ENCODE peak calls at places on chromosomes 4 and X, in ten cellular contexts. C, D, X, P, Q, K, N, W, V and S are unnamed samples.

GRCh38 chr4:145130788-145131398 is 32.8 kb downstream of the ABCE1 start:
- DNase-seq in V (no peak), W (no peak), C (no peak), Q (peak), N (peak), P (no peak), X (no peak), K (peak), D (no peak), S (no peak)

GRCh38 chrX:45515262-45516215 is 314.9 kb upstream of the DIPK2B start:
- DNase-seq in N (peak), Q (peak), K (peak), W (peak), V (no peak), D (no peak), X (peak), C (no peak), P (peak), S (no peak)

GRCh38 chr4:47718691-47719090 is 119.2 kb downstream of the CORIN start:
- DNase-seq in P (no peak), N (no peak), Q (no peak), K (no peak), V (no peak), W (no peak), X (no peak), D (no peak), C (no peak), S (no peak)

GRCh38 chr4:158006973-158007372 is 165.9 kb downstream of the GASK1B start:
- DNase-seq in X (no peak), N (no peak), V (no peak), C (no peak), Q (no peak), P (no peak), K (no peak), D (no peak), W (no peak), S (no peak)

GRCh38 chr4:15488658-15489470 is 19.2 kb downstream of the CC2D2A start:
- DNase-seq in V (no peak), C (no peak), N (peak), W (no peak), D (no peak), P (no peak), Q (peak), K (peak), X (no peak), S (no peak)

GRCh38 chr4:126762651-126763247 is 870.0 kb upstream of the INTU start:
- DNase-seq in W (no peak), N (no peak), Q (no peak), P (no peak), V (no peak), X (no peak), C (no peak), K (no peak), D (no peak), S (no peak)

GRCh38 chr4:5378002-5378401 is 326.7 kb downstream of the STK32B start:
- DNase-seq in Q (no peak), D (no peak), P (no peak), X (no peak), N (no peak), W (no peak), V (no peak), K (no peak), C (no peak), S (no peak)

GRCh38 chrX:15471016-15471415 is 22.1 kb downstream of the PIR start:
- DNase-seq in X (peak), K (peak), V (no peak), P (peak), C (peak), W (peak), D (peak), Q (no peak), N (peak), S (peak)

GRCh38 chr4:15182600-15183222 is 180.4 kb downstream of the CPEB2 start:
- DNase-seq in K (peak), P (no peak), D (no peak), V (no peak), N (no peak), Q (no peak), W (no peak), X (no peak), C (no peak), S (no peak)

GRCh38 chrX:151970661-151971060 is 3.8 kb downstream of the GABRE start:
- DNase-seq in K (peak), P (no peak), W (no peak), V (no peak), N (no peak), D (no peak), Q (peak), C (no peak), X (no peak), S (no peak)

GRCh38 chrX:85611926-85612325 is 232.5 kb upstream of the POF1B start:
- DNase-seq in Q (no peak), X (no peak), K (no peak), P (peak), W (peak), N (no peak), D (no peak), V (no peak), C (no peak), S (no peak)

GRCh38 chrX:20542072-20542471 is 275.4 kb upstream of the RPS6KA3 start:
- DNase-seq in P (no peak), K (no peak), V (no peak), X (no peak), N (no peak), C (no peak), W (no peak), D (no peak), Q (no peak), S (no peak)

GRCh38 chr4:52643846-52644245 is 15.3 kb downstream of the USP46 start:
- DNase-seq in V (no peak), N (no peak), C (no peak), P (no peak), X (no peak), W (no peak), D (peak), K (peak), Q (no peak), S (no peak)

GRCh38 chr4:85736576-85736975 is 261.6 kb downstream of the ARHGAP24 start:
- DNase-seq in K (no peak), Q (no peak), P (no peak), X (no peak), N (no peak), C (no peak), V (no peak), D (no peak), W (no peak), S (no peak)

GRCh38 chrX:22666441-22666840 is 333.3 kb upstream of the DDX53 start:
- DNase-seq in P (peak), N (no peak), C (peak), X (no peak), Q (no peak), D (no peak), W (peak), K (peak), V (no peak), S (peak)

GRCh38 chr4:154471924-154472323 is 19.7 kb downstream of the DCHS2 start:
- DNase-seq in D (no peak), V (no peak), K (no peak), X (no peak), Q (no peak), W (peak), C (no peak), P (no peak), N (no peak), S (no peak)

GRCh38 chrX:46485897-46486296 is 59.3 kb downstream of the ZNF674 start:
- DNase-seq in D (no peak), W (no peak), K (no peak), C (no peak), Q (no peak), N (no peak), X (no peak), V (no peak), P (no peak), S (no peak)

GRCh38 chrX:46929439-46930018 is 17.3 kb downstream of the JADE3 start:
- DNase-seq in K (peak), X (no peak), P (no peak), V (no peak), N (no peak), C (no peak), W (no peak), Q (no peak), D (no peak), S (no peak)

GRCh38 chrX:132961511-132961910 is 3.1 kb upstream of the HS6ST2 start:
- DNase-seq in N (no peak), V (no peak), W (no peak), K (no peak), D (no peak), X (no peak), C (no peak), Q (no peak), P (no peak), S (no peak)

GRCh38 chrX:38817004-38817703 is 15.9 kb downstream of the MID1IP1 start:
- DNase-seq in C (no peak), V (no peak), X (no peak), K (peak), D (no peak), N (no peak), W (no peak), Q (no peak), P (peak), S (no peak)

GRCh38 chr4:88697113-88697512 is 516 bp downstream of the NAP1L5 start:
- DNase-seq in N (no peak), C (no peak), Q (no peak), P (no peak), V (no peak), W (no peak), K (peak), D (no peak), X (no peak), S (no peak)

GRCh38 chr4:181821039-181822004 is 421.9 kb upstream of the TENM3 start:
- DNase-seq in W (no peak), X (no peak), C (no peak), D (peak), P (no peak), N (no peak), V (peak), Q (no peak), K (peak), S (no peak)

GRCh38 chrX:129544780-129545179 is 4.7 kb downstream of the OCRL start:
- DNase-seq in K (no peak), N (no peak), D (no peak), W (no peak), C (no peak), X (no peak), P (no peak), Q (no peak), V (no peak), S (no peak)

GRCh38 chr4:2408401-2408958 is 10.0 kb downstream of the ZFYVE28 start:
- DNase-seq in P (no peak), D (no peak), V (no peak), K (no peak), W (no peak), C (no peak), N (no peak), Q (no peak), X (no peak), S (no peak)

GRCh38 chrX:29662101-29662500 is 553.3 kb upstream of the MAGEB2 start:
- DNase-seq in C (no peak), W (no peak), P (no peak), Q (no peak), X (no peak), N (no peak), D (no peak), K (peak), V (no peak), S (no peak)

GRCh38 chr4:54228563-54229501 is at the start of gene PDGFRA:
- DNase-seq in C (no peak), W (no peak), P (no peak), Q (peak), K (peak), N (peak), X (no peak), V (no peak), D (no peak), S (no peak)